ENCODE peak calls at places on chromosomes 1 and 21, in seven cellular contexts. One of them, this sample, is unnamed.

GRCh38 chr1:180169641-180170155 is 15.0 kb downstream of the QSOX1 start:
- DNase-seq in NAMALWA: no peak
- DNase-seq in RKO: no peak
- DNase-seq in ecto neural progenitor cell: no peak
- DNase-seq in RPMI7951: no peak
- DNase-seq in stomach: peak
- DNase-seq in mammary epithelial cell: no peak
- DNase-seq in this sample: no peak

GRCh38 chr1:30642391-30643120 is 80.8 kb downstream of the MATN1 start:
- DNase-seq in NAMALWA: no peak
- DNase-seq in RKO: no peak
- DNase-seq in ecto neural progenitor cell: no peak
- DNase-seq in RPMI7951: no peak
- DNase-seq in stomach: no peak
- DNase-seq in mammary epithelial cell: no peak
- DNase-seq in this sample: no peak

GRCh38 chr21:34987673-34988072 is 61.4 kb downstream of the RUNX1 start:
- DNase-seq in NAMALWA: no peak
- DNase-seq in RKO: no peak
- DNase-seq in ecto neural progenitor cell: no peak
- DNase-seq in RPMI7951: no peak
- DNase-seq in stomach: no peak
- DNase-seq in mammary epithelial cell: no peak
- DNase-seq in this sample: no peak

GRCh38 chr21:41364308-41364707 is 2.5 kb downstream of the MX2 start:
- DNase-seq in NAMALWA: no peak
- DNase-seq in RKO: no peak
- DNase-seq in ecto neural progenitor cell: no peak
- DNase-seq in RPMI7951: no peak
- DNase-seq in stomach: no peak
- DNase-seq in mammary epithelial cell: no peak
- DNase-seq in this sample: no peak

GRCh38 chr1:212414328-212415106 is at the start of gene PACC1:
- DNase-seq in NAMALWA: peak
- DNase-seq in RKO: peak
- DNase-seq in ecto neural progenitor cell: peak
- DNase-seq in RPMI7951: peak
- DNase-seq in stomach: peak
- DNase-seq in mammary epithelial cell: peak
- DNase-seq in this sample: peak

GRCh38 chr1:69494171-69494570 is 73.6 kb upstream of the LRRC7 start:
- DNase-seq in NAMALWA: no peak
- DNase-seq in RKO: no peak
- DNase-seq in ecto neural progenitor cell: no peak
- DNase-seq in RPMI7951: peak
- DNase-seq in stomach: no peak
- DNase-seq in mammary epithelial cell: peak
- DNase-seq in this sample: no peak

GRCh38 chr1:244651956-244652698 is 799 bp upstream of the DESI2 start:
- DNase-seq in NAMALWA: no peak
- DNase-seq in RKO: peak
- DNase-seq in ecto neural progenitor cell: no peak
- DNase-seq in RPMI7951: peak
- DNase-seq in stomach: no peak
- DNase-seq in mammary epithelial cell: no peak
- DNase-seq in this sample: no peak

GRCh38 chr1:172394167-172394751 is 26.2 kb upstream of the C1orf105 start:
- DNase-seq in NAMALWA: peak
- DNase-seq in RKO: no peak
- DNase-seq in ecto neural progenitor cell: no peak
- DNase-seq in RPMI7951: peak
- DNase-seq in stomach: peak
- DNase-seq in mammary epithelial cell: peak
- DNase-seq in this sample: peak

GRCh38 chr1:15570861-15571260 is 14.0 kb downstream of the AGMAT start:
- DNase-seq in NAMALWA: no peak
- DNase-seq in RKO: no peak
- DNase-seq in ecto neural progenitor cell: no peak
- DNase-seq in RPMI7951: no peak
- DNase-seq in stomach: no peak
- DNase-seq in mammary epithelial cell: no peak
- DNase-seq in this sample: no peak

GRCh38 chr1:71295340-71295739 is 214.5 kb upstream of the ZRANB2 start:
- DNase-seq in NAMALWA: no peak
- DNase-seq in RKO: no peak
- DNase-seq in ecto neural progenitor cell: no peak
- DNase-seq in RPMI7951: no peak
- DNase-seq in stomach: no peak
- DNase-seq in mammary epithelial cell: no peak
- DNase-seq in this sample: no peak

GRCh38 chr1:3231826-3232225 is 162.8 kb downstream of the PRDM16 start:
- DNase-seq in NAMALWA: no peak
- DNase-seq in RKO: no peak
- DNase-seq in ecto neural progenitor cell: no peak
- DNase-seq in RPMI7951: no peak
- DNase-seq in stomach: no peak
- DNase-seq in mammary epithelial cell: no peak
- DNase-seq in this sample: no peak

GRCh38 chr1:10529772-10530171 is 55.0 kb downstream of the PEX14 start:
- DNase-seq in NAMALWA: no peak
- DNase-seq in RKO: no peak
- DNase-seq in ecto neural progenitor cell: no peak
- DNase-seq in RPMI7951: no peak
- DNase-seq in stomach: no peak
- DNase-seq in mammary epithelial cell: no peak
- DNase-seq in this sample: no peak

GRCh38 chr21:36709868-36710728 is 11.2 kb downstream of the SIM2 start:
- DNase-seq in NAMALWA: no peak
- DNase-seq in RKO: no peak
- DNase-seq in ecto neural progenitor cell: peak
- DNase-seq in RPMI7951: no peak
- DNase-seq in stomach: peak
- DNase-seq in mammary epithelial cell: no peak
- DNase-seq in this sample: no peak

GRCh38 chr1:151457911-151458882 is 1.1 kb downstream of the POGZ start:
- DNase-seq in NAMALWA: peak
- DNase-seq in RKO: peak
- DNase-seq in ecto neural progenitor cell: peak
- DNase-seq in RPMI7951: peak
- DNase-seq in stomach: peak
- DNase-seq in mammary epithelial cell: peak
- DNase-seq in this sample: peak

GRCh38 chr1:9242338-9242969 is 7.9 kb downstream of the H6PD start:
- DNase-seq in NAMALWA: no peak
- DNase-seq in RKO: no peak
- DNase-seq in ecto neural progenitor cell: no peak
- DNase-seq in RPMI7951: no peak
- DNase-seq in stomach: peak
- DNase-seq in mammary epithelial cell: no peak
- DNase-seq in this sample: no peak

GRCh38 chr21:46051821-46052675 is 45.9 kb upstream of the COL6A2 start:
- DNase-seq in NAMALWA: no peak
- DNase-seq in RKO: no peak
- DNase-seq in ecto neural progenitor cell: no peak
- DNase-seq in RPMI7951: no peak
- DNase-seq in stomach: no peak
- DNase-seq in mammary epithelial cell: no peak
- DNase-seq in this sample: no peak

GRCh38 chr1:209569445-209570207 is 13.9 kb upstream of the CAMK1G start:
- DNase-seq in NAMALWA: peak
- DNase-seq in RKO: peak
- DNase-seq in ecto neural progenitor cell: peak
- DNase-seq in RPMI7951: peak
- DNase-seq in stomach: peak
- DNase-seq in mammary epithelial cell: peak
- DNase-seq in this sample: peak

GRCh38 chr1:8023287-8023994 is 2.7 kb downstream of the ERRFI1 start:
- DNase-seq in NAMALWA: no peak
- DNase-seq in RKO: no peak
- DNase-seq in ecto neural progenitor cell: no peak
- DNase-seq in RPMI7951: no peak
- DNase-seq in stomach: no peak
- DNase-seq in mammary epithelial cell: no peak
- DNase-seq in this sample: no peak

GRCh38 chr21:30340714-30341573 is 3.5 kb upstream of the KRTAP27-1 start:
- DNase-seq in NAMALWA: peak
- DNase-seq in RKO: peak
- DNase-seq in ecto neural progenitor cell: no peak
- DNase-seq in RPMI7951: peak
- DNase-seq in stomach: peak
- DNase-seq in mammary epithelial cell: peak
- DNase-seq in this sample: no peak

GRCh38 chr21:27134513-27134912 is 167.6 kb upstream of the ADAMTS5 start:
- DNase-seq in NAMALWA: no peak
- DNase-seq in RKO: no peak
- DNase-seq in ecto neural progenitor cell: no peak
- DNase-seq in RPMI7951: peak
- DNase-seq in stomach: no peak
- DNase-seq in mammary epithelial cell: peak
- DNase-seq in this sample: no peak

GRCh38 chr1:162996261-162996660 is 72.9 kb upstream of the RGS4 start:
- DNase-seq in NAMALWA: no peak
- DNase-seq in RKO: no peak
- DNase-seq in ecto neural progenitor cell: no peak
- DNase-seq in RPMI7951: no peak
- DNase-seq in stomach: no peak
- DNase-seq in mammary epithelial cell: no peak
- DNase-seq in this sample: no peak

GRCh38 chr1:116666747-116667576 is 571 bp downstream of the IGSF3 start:
- DNase-seq in NAMALWA: no peak
- DNase-seq in RKO: no peak
- DNase-seq in ecto neural progenitor cell: no peak
- DNase-seq in RPMI7951: no peak
- DNase-seq in stomach: peak
- DNase-seq in mammary epithelial cell: no peak
- DNase-seq in this sample: no peak

GRCh38 chr1:190452272-190452848 is 25.3 kb downstream of the BRINP3 start:
- DNase-seq in NAMALWA: no peak
- DNase-seq in RKO: no peak
- DNase-seq in ecto neural progenitor cell: no peak
- DNase-seq in RPMI7951: no peak
- DNase-seq in stomach: no peak
- DNase-seq in mammary epithelial cell: no peak
- DNase-seq in this sample: no peak

GRCh38 chr1:160046494-160047115 is 14.8 kb upstream of the PIGM start:
- DNase-seq in NAMALWA: peak
- DNase-seq in RKO: no peak
- DNase-seq in ecto neural progenitor cell: peak
- DNase-seq in RPMI7951: peak
- DNase-seq in stomach: peak
- DNase-seq in mammary epithelial cell: peak
- DNase-seq in this sample: no peak

This sample was measured in activated T-helper 9 cell treated with anti-CD3 and anti-CD28 coated beads, Interleukin-2, amount 50 U/mL, for 16 hours.